ENCODE peak calls at places on chromosome 10, in six cellular contexts. Q is GM19239; M is activated CD4-positive, alpha-beta T cell treated with anti-CD3 and anti-CD28 coated beads for 24 hours; B is GM23338; Y is GM12865; E is central memory CD4-positive, alpha-beta T cell. O is an unnamed sample.

GRCh38 chr10:114754445-114755320 is 66.9 kb upstream of the FHIP2A start:
- DNase-seq in Q (no peak), M (no peak), B (no peak), Y (no peak), E (no peak), O (no peak)

GRCh38 chr10:3689871-3690510 is 95.0 kb downstream of the KLF6 start:
- DNase-seq in Q (no peak), M (no peak), B (no peak), Y (no peak), E (no peak), O (no peak)

GRCh38 chr10:101485681-101486554 is 102.1 kb downstream of the POLL start:
- DNase-seq in Q (no peak), M (no peak), B (peak), Y (no peak), E (no peak), O (no peak)

GRCh38 chr10:94902570-94902969 is 35.9 kb upstream of the CYP2C9 start:
- DNase-seq in Q (no peak), M (no peak), B (no peak), Y (no peak), E (no peak), O (no peak)

GRCh38 chr10:67697646-67698245 is 1.8 kb upstream of the CTNNA3 start:
- DNase-seq in Q (peak), M (no peak), B (peak), Y (peak), E (peak), O (no peak)

GRCh38 chr10:36624551-36625100 is 500.8 kb upstream of the ANKRD30A start:
- DNase-seq in Q (no peak), M (no peak), B (no peak), Y (no peak), E (no peak), O (no peak)

GRCh38 chr10:109866995-109867635 is 56.2 kb downstream of the XPNPEP1 start:
- DNase-seq in Q (no peak), M (no peak), B (no peak), Y (no peak), E (no peak), O (no peak)

GRCh38 chr10:116168329-116168728 is 104.7 kb downstream of the GFRA1 start:
- DNase-seq in Q (no peak), M (no peak), B (no peak), Y (no peak), E (no peak), O (no peak)

GRCh38 chr10:4588824-4589223 is 237.2 kb upstream of the AKR1E2 start:
- DNase-seq in Q (no peak), M (no peak), B (no peak), Y (no peak), E (no peak), O (no peak)

GRCh38 chr10:2079603-2080078 is 342.3 kb upstream of the ADARB2 start:
- DNase-seq in Q (no peak), M (no peak), B (no peak), Y (no peak), E (no peak), O (no peak)

GRCh38 chr10:131748831-131749766 is 151.7 kb upstream of the PPP2R2D start:
- DNase-seq in Q (no peak), M (no peak), B (no peak), Y (no peak), E (no peak), O (no peak)

GRCh38 chr10:97919012-97919411 is 69.4 kb downstream of the GOLGA7B start:
- DNase-seq in Q (no peak), M (no peak), B (no peak), Y (no peak), E (peak), O (no peak)

GRCh38 chr10:16392661-16393060 is 44.1 kb upstream of the PTER start:
- DNase-seq in Q (no peak), M (no peak), B (no peak), Y (no peak), E (no peak), O (no peak)

GRCh38 chr10:33010132-33011037 is 52.4 kb upstream of the ITGB1 start:
- DNase-seq in Q (no peak), M (no peak), B (peak), Y (no peak), E (peak), O (peak)

GRCh38 chr10:17779761-17780160 is 27.8 kb downstream of the TMEM236 start:
- DNase-seq in Q (no peak), M (no peak), B (no peak), Y (no peak), E (no peak), O (no peak)

GRCh38 chr10:48496831-48497792 is 107.8 kb downstream of the ARHGAP22 start:
- DNase-seq in Q (no peak), M (no peak), B (no peak), Y (no peak), E (no peak), O (no peak)

GRCh38 chr10:110739811-110740271 is 95.7 kb downstream of the RBM20 start:
- DNase-seq in Q (no peak), M (no peak), B (no peak), Y (no peak), E (no peak), O (peak)